ENCODE peak calls at places on chromosome 1, in ten cellular contexts. O, D, R, Y, H, C, M, X, T and L are unnamed samples.

GRCh38 chr1:65881070-65881594 is 88.4 kb downstream of the PDE4B start:
- DNase-seq in C (no peak), D (no peak), X (no peak), H (peak), O (no peak), Y (no peak), T (no peak), R (no peak), M (no peak), L (no peak)

GRCh38 chr1:30313584-30313983 is 409.8 kb downstream of the MATN1 start:
- DNase-seq in T (no peak), Y (no peak), X (no peak), R (no peak), C (no peak), M (no peak), H (no peak), O (no peak), D (no peak), L (no peak)

GRCh38 chr1:53500184-53501064 is 41.2 kb downstream of the DMRTB1 start:
- DNase-seq in C (no peak), Y (no peak), M (no peak), R (no peak), T (no peak), H (no peak), X (no peak), O (no peak), D (peak), L (no peak)

GRCh38 chr1:2314297-2314802 is 77.0 kb downstream of the MORN1 start:
- DNase-seq in R (peak), D (peak), O (no peak), T (no peak), Y (peak), X (no peak), H (peak), M (peak), C (peak), L (no peak)

GRCh38 chr1:62311473-62311943 is 7.7 kb downstream of the KANK4 start:
- DNase-seq in H (no peak), M (no peak), O (peak), T (no peak), C (no peak), Y (no peak), X (no peak), D (no peak), R (no peak), L (no peak)

GRCh38 chr1:32872189-32872898 is 1.6 kb upstream of the FNDC5 start:
- DNase-seq in R (peak), C (peak), H (peak), X (peak), D (peak), O (no peak), T (peak), M (peak), Y (peak), L (no peak)

GRCh38 chr1:170461762-170462384 is 70.1 kb upstream of the GORAB start:
- DNase-seq in T (no peak), O (no peak), R (peak), D (no peak), H (peak), C (no peak), M (no peak), X (no peak), Y (peak), L (peak)

GRCh38 chr1:30809514-30810263 is 52.1 kb upstream of the LAPTM5 start:
- DNase-seq in X (no peak), R (no peak), C (no peak), Y (peak), O (peak), D (no peak), H (peak), T (no peak), M (no peak), L (peak)

GRCh38 chr1:184492543-184492942 is 105.7 kb downstream of the C1orf21 start:
- DNase-seq in T (no peak), Y (no peak), X (no peak), O (no peak), R (no peak), D (no peak), C (no peak), H (peak), M (no peak), L (no peak)

GRCh38 chr1:90558126-90558525 is 159.0 kb downstream of the BARHL2 start:
- DNase-seq in O (no peak), C (no peak), M (no peak), X (no peak), Y (no peak), R (peak), H (no peak), T (no peak), D (no peak), L (no peak)

GRCh38 chr1:227949954-227950734 is 2.4 kb upstream of the WNT9A start:
- DNase-seq in T (no peak), H (no peak), Y (no peak), M (peak), X (no peak), R (no peak), O (no peak), D (no peak), C (no peak), L (no peak)

GRCh38 chr1:93631626-93632365 is 49.8 kb downstream of the BCAR3 start:
- DNase-seq in Y (peak), O (no peak), C (no peak), H (no peak), D (no peak), M (no peak), X (no peak), R (peak), T (no peak), L (no peak)

GRCh38 chr1:201656670-201657032 is 117.7 kb downstream of the NAV1 start:
- DNase-seq in C (no peak), M (no peak), Y (peak), X (no peak), O (no peak), H (peak), T (no peak), D (no peak), R (no peak), L (peak)

GRCh38 chr1:183632964-183633363 is 2.6 kb downstream of the ARPC5 start:
- DNase-seq in T (no peak), R (no peak), C (no peak), D (no peak), H (no peak), X (no peak), O (no peak), M (no peak), Y (no peak), L (no peak)

GRCh38 chr1:207952617-207953542 is 42.0 kb upstream of the CD34 start:
- DNase-seq in O (no peak), C (no peak), Y (no peak), X (no peak), D (no peak), R (no peak), T (no peak), H (no peak), M (no peak), L (no peak)

DNA sequence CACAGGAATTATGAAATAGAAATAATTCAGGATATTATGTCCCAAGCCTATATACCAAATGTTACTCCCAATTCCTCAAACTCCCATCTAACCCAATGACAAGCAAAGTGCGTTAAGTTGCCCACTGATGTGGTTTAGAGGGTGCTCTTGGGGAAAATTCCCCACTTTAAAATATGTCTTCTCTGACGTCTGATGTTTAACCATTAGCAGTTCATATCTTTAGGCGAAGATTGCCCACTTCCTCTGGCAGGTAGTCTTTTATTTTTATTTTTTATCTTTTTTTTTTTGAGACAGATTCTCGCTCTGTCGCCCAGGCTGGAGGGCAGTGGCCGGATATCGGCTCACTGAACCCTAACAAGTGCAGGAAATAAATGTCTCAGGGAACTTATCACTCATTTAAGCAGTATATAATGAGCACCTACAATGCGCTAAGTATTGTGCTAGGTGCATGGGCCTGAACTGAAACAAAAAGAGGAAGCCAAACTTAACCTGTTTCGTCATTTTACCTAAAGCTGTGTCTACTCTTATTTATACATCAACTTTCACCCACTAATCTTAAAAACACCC is 1.3 kb upstream of the LYST start:
- DNase-seq in X (no peak), H (no peak), D (no peak), M (no peak), R (no peak), C (no peak), T (no peak), O (no peak), Y (no peak), L (no peak)
- H3K4me3 ChIP-seq in X (no peak), H (no peak), D (peak), M (no peak), R (no peak), C (no peak), T (no peak), O (peak), Y (no peak), L (peak)

GRCh38 chr1:3651939-3652537 is at the start of gene TP73:
- DNase-seq in D (no peak), O (no peak), Y (no peak), C (no peak), M (no peak), H (no peak), T (no peak), R (peak), X (no peak), L (no peak)
- H3K4me3 ChIP-seq in D (peak), O (no peak), Y (no peak), C (no peak), M (no peak), H (no peak), T (peak), R (no peak), X (peak), L (no peak)

GRCh38 chr1:235090406-235091069 is 38.1 kb downstream of the TOMM20 start:
- DNase-seq in M (peak), Y (no peak), H (no peak), O (no peak), T (no peak), D (no peak), C (no peak), X (no peak), R (peak), L (no peak)
- H3K4me3 ChIP-seq in M (no peak), Y (no peak), H (no peak), O (no peak), T (no peak), D (no peak), C (no peak), X (no peak), R (no peak), L (no peak)

GRCh38 chr1:15153842-15154479 is 414 bp downstream of the TMEM51 start:
- DNase-seq in R (peak), T (no peak), H (peak), D (peak), M (peak), O (no peak), C (peak), X (peak), Y (peak), L (no peak)
- H3K4me3 ChIP-seq in R (peak), T (peak), H (peak), D (peak), M (peak), O (peak), C (peak), X (peak), Y (peak), L (peak)

GRCh38 chr1:203556047-203556851 is 62.3 kb downstream of the OPTC start:
- DNase-seq in X (no peak), R (peak), D (peak), M (peak), Y (no peak), H (peak), O (no peak), C (no peak), T (no peak), L (peak)
- H3K4me3 ChIP-seq in X (no peak), R (no peak), D (no peak), M (no peak), Y (no peak), H (no peak), O (no peak), C (no peak), T (no peak), L (peak)

GRCh38 chr1:204128464-204128963 is 23.3 kb downstream of the ETNK2 start:
- DNase-seq in T (no peak), Y (no peak), M (no peak), R (no peak), O (no peak), H (no peak), C (no peak), D (no peak), X (no peak), L (no peak)
- H3K4me3 ChIP-seq in T (no peak), Y (no peak), M (no peak), R (no peak), O (no peak), H (no peak), C (no peak), D (no peak), X (no peak), L (no peak)

GRCh38 chr1:182054698-182055326 is 6.7 kb downstream of the ZNF648 start:
- DNase-seq in H (no peak), D (no peak), C (peak), O (no peak), X (peak), M (peak), R (peak), Y (peak), T (no peak), L (no peak)

GRCh38 chr1:182060877-182061276 is 635 bp downstream of the ZNF648 start:
- DNase-seq in Y (no peak), M (no peak), D (no peak), C (no peak), R (no peak), H (no peak), X (no peak), T (no peak), O (no peak), L (no peak)

GRCh38 chr1:182061597-182061996 is at the start of gene ZNF648:
- DNase-seq in R (no peak), M (no peak), T (no peak), X (no peak), H (no peak), O (no peak), C (no peak), Y (no peak), D (no peak), L (no peak)

GRCh38 chr1:182059936-182060335 is 1.6 kb downstream of the ZNF648 start:
- DNase-seq in T (peak), O (no peak), R (no peak), M (no peak), X (no peak), Y (no peak), H (no peak), D (no peak), C (no peak), L (no peak)

DNA sequence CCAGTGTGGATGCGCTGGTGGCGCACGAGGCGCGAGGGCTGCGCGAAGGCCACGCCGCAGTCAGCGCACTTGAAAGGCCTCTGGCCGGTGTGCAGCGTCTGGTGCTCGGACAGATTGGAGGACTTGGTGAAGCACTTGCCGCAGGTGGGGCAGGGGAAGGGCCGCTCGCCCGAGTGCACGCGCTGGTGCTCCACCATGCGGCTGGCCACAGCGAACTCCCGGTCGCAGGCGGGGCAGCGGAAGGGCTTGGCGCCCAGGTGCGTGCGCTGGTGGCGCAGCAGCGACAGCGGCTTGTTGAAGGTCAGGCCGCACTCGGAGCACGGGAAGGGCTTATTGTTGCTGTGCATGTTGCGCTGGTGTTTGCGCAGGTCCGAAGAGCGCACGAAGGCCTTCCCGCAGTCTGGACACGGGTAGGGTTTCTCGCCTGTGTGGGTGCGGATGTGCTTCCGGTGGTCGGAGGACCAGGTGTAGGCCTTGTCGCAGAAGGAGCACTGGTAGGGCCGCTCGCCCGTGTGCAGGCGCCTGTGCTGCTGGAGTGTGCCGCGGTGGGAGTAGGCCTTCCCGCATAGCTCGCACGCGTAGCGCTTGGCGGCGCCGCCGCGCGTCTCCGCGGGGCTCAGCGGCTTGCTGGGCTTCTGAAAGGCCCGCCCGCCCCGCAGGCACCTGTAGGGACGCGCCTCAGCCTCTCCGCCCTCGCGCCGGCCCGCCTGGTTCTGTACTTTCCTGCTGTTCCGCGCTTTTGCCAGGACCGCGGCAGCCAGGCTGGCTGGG is 4.7 kb downstream of the ZNF648 start:
- DNase-seq in M (no peak), H (no peak), Y (no peak), R (no peak), X (no peak), T (no peak), D (no peak), C (no peak), O (no peak), L (no peak)
- H3K4me3 ChIP-seq in M (no peak), H (no peak), Y (no peak), R (no peak), X (no peak), T (no peak), D (no peak), C (no peak), O (no peak), L (no peak)

GRCh38 chr1:72693899-72694298 is 411.6 kb upstream of the NEGR1 start:
- DNase-seq in X (no peak), R (no peak), D (no peak), O (no peak), M (no peak), H (no peak), T (no peak), Y (no peak), C (no peak), L (no peak)
- H3K4me3 ChIP-seq in X (no peak), R (no peak), D (no peak), O (no peak), M (no peak), H (no peak), T (no peak), Y (no peak), C (no peak), L (no peak)

GRCh38 chr1:220769205-220769604 is 17.5 kb upstream of the MTARC1 start:
- DNase-seq in R (peak), Y (no peak), X (no peak), M (no peak), H (no peak), C (no peak), D (no peak), O (no peak), T (no peak), L (no peak)

GRCh38 chr1:220767312-220768126 is 19.2 kb upstream of the MTARC1 start:
- DNase-seq in C (no peak), X (no peak), T (no peak), D (no peak), O (no peak), M (no peak), H (peak), Y (peak), R (peak), L (no peak)

GRCh38 chr1:220768127-220768601 is 18.5 kb upstream of the MTARC1 start:
- DNase-seq in Y (peak), X (no peak), H (no peak), C (no peak), T (no peak), O (no peak), M (peak), R (peak), D (no peak), L (no peak)

GRCh38 chr1:220772846-220773245 is 13.9 kb upstream of the MTARC1 start:
- DNase-seq in D (no peak), Y (no peak), C (no peak), H (no peak), T (no peak), X (no peak), R (no peak), M (no peak), O (no peak), L (no peak)

GRCh38 chr1:220770245-220770913 is 16.3 kb upstream of the MTARC1 start:
- DNase-seq in X (no peak), M (no peak), H (no peak), R (peak), D (no peak), T (no peak), Y (no peak), C (no peak), O (no peak), L (no peak)
- H3K4me3 ChIP-seq in X (no peak), M (no peak), H (no peak), R (no peak), D (no peak), T (no peak), Y (no peak), C (no peak), O (no peak), L (no peak)